ENCODE peak calls at places on chromosomes 13 and 19, in nine cellular contexts. N, Y, R, P, E, T, F, D and V are unnamed samples.

GRCh38 chr19:47595937-47596336 is 13.0 kb upstream of the BICRA start:
- DNase-seq in E (no peak), N (no peak), D (no peak), T (no peak), P (no peak), R (no peak), Y (no peak), F (no peak), V (no peak)

GRCh38 chr13:92719868-92720267 is 506.7 kb upstream of the GPC6 start:
- DNase-seq in R (no peak), D (no peak), P (no peak), F (peak; percentile 93), T (no peak), Y (no peak), E (no peak), N (no peak), V (no peak)

GRCh38 chr13:44240611-44241010 is 133.0 kb upstream of the SERP2 start:
- DNase-seq in D (no peak), R (no peak), F (no peak), Y (no peak), E (no peak), T (no peak), N (no peak), P (no peak), V (no peak)

GRCh38 chr19:12723643-12724426 is at the start of gene TNPO2:
- DNase-seq in T (peak; percentile 74), E (peak; percentile 92), N (peak; percentile 24), P (peak; percentile 71), Y (peak; percentile 74), R (peak; percentile 54), D (peak; percentile 62), F (peak; percentile 91), V (peak; percentile 91)

GRCh38 chr13:75181906-75182305 is 300.1 kb downstream of the TBC1D4 start:
- DNase-seq in P (peak; percentile 93), Y (peak; percentile 80), D (peak; percentile 76), F (no peak), R (peak; percentile 56), T (peak; percentile 42), E (no peak), N (no peak), V (peak; percentile 25)

GRCh38 chr19:8363803-8364771 is at the start of gene ANGPTL4:
- DNase-seq in T (peak; percentile 87), N (peak; percentile 63), D (peak; percentile 55), E (no peak), P (peak; percentile 50), F (peak; percentile 64), Y (peak; percentile 79), R (peak; percentile 64), V (peak; percentile 91)

GRCh38 chr19:33212773-33213172 is 12.9 kb downstream of the SLC7A10 start:
- DNase-seq in Y (no peak), D (no peak), N (no peak), P (no peak), R (no peak), E (no peak), F (no peak), T (no peak), V (no peak)

GRCh38 chr13:64912141-64912540 is 2318.0 kb downstream of the PCDH9 start:
- DNase-seq in R (peak; percentile 67), N (no peak), T (peak; percentile 48), D (peak; percentile 83), E (no peak), P (peak; percentile 86), Y (peak; percentile 62), F (peak; percentile 8), V (no peak)

DNA sequence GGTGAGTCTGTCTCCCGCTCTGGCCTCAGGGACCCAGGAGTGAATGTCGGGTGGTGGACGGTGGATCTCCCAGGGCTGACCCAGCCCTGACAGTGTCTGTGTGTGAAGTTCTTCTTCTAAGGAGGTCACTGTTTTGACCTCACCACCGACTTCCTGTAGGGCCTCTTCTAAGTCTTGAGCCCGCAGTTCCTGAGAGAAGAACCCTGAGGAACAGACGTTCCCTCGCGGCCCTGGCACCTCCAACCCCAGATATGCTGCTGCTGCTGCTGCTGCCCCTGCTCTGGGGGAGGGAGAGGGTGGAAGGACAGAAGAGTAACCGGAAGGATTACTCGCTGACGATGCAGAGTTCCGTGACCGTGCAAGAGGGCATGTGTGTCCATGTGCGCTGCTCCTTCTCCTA is at the start of gene SIGLEC7:
- DNase-seq in F (no peak), T (no peak), N (no peak), P (no peak), E (no peak), D (no peak), R (no peak), Y (no peak), V (no peak)
- H3K4me1 ChIP-seq in F (no peaks in the 10 kb centered on the region), T (no peaks in the 10 kb centered on the region), N (no peaks in the 10 kb centered on the region), P (no peaks in the 10 kb centered on the region), E (peaks cover 13% of the 10 kb centered on the region), D (no peaks in the 10 kb centered on the region), R (no peaks in the 10 kb centered on the region), Y (no peaks in the 10 kb centered on the region), V (peaks cover 3% of the 10 kb centered on the region)

GRCh38 chr13:114038211-114038613 is 64.3 kb upstream of the C13orf46 start:
- DNase-seq in R (no peak), N (no peak), T (no peak), F (no peak), Y (no peak), E (no peak), D (no peak), P (no peak), V (no peak)
- H3K27ac ChIP-seq in R (no peak overlapping the region), N (no peak overlapping the region), T (no peak overlapping the region), F (no peak overlapping the region), Y (no peak overlapping the region), E (no peak overlapping the region), D (no peak overlapping the region), P (no peak overlapping the region), V (no peak overlapping the region)

DNA sequence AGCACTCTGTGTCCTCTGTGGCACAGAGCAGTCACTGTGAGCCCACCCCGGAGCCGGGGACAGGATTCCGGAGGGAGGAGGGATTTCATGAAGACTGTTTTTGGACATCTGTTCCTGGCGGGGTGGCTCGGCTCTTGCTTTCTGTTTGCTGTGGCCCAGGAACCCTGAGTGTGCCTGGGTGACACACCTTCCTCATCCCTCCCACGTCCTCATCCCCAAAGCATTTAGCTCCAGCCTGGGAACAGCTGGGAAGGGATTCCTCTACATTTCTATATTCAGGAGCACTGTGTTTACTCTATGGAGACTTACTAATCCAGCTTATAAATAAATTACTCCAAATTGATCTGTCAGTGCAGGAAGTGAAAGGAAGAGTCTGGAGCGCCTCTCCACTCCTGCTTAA is 97.8 kb upstream of the UBL3 start:
- DNase-seq in F (peak; percentile 37), R (no peak), P (peak; percentile 45), Y (no peak), E (no peak), N (no peak), T (no peak), D (peak; percentile 87), V (no peak)
- H3K4me2 ChIP-seq in F (no peak overlapping the region), R (no peak overlapping the region), P (peak overlapping the region; percentile 6), Y (no peak overlapping the region), E (no peak overlapping the region), N (no peak overlapping the region), T (no peak overlapping the region), D (peak overlapping the region; percentile 11), V (peak overlapping the region; percentile 38)

GRCh38 chr19:31963741-31964140 is 381.7 kb upstream of the ZNF507 start:
- DNase-seq in E (no peak), R (no peak), D (no peak), P (no peak), T (no peak), N (no peak), F (no peak), Y (no peak), V (no peak)

GRCh38 chr19:31956771-31957170 is 388.6 kb upstream of the ZNF507 start:
- DNase-seq in R (no peak), F (no peak), E (no peak), Y (no peak), P (no peak), T (no peak), D (no peak), N (no peak), V (no peak)

GRCh38 chr19:31957711-31958110 is 387.7 kb upstream of the ZNF507 start:
- DNase-seq in D (no peak), Y (no peak), T (no peak), R (no peak), F (no peak), N (no peak), P (no peak), E (no peak), V (no peak)

GRCh38 chr19:31962565-31962996 is 382.8 kb upstream of the ZNF507 start:
- DNase-seq in Y (no peak), N (no peak), T (no peak), P (peak; percentile 42), E (no peak), F (no peak), R (no peak), D (no peak), V (no peak)

DNA sequence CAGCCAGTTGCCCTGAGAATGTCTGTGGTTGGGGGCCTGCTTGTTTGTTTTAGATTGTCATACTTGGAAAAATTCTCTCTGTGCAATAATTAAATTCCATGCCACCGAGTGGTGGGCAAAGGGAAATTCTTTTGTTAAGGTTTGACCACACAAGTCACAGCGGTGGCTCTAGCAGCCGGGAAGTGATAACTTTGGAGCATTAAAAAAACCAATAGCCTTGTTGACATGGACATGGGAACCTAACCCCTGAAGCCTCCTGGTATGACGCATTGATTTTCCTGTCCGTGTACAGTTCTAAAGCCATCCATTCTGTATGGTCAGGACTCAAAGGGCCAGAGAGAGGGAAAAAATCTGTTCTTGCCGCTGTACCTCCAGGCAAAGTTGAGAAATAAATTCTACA is 384.9 kb upstream of the ZNF507 start:
- DNase-seq in D (no peak), T (no peak), E (no peak), F (no peak), Y (no peak), P (peak; percentile 4), N (no peak), R (no peak), V (no peak)
- H3K4me1 ChIP-seq in D (no peaks in the 10 kb centered on the region), T (no peaks in the 10 kb centered on the region), E (no peaks in the 10 kb centered on the region), F (no peaks in the 10 kb centered on the region), Y (no peaks in the 10 kb centered on the region), P (no peaks in the 10 kb centered on the region), N (no peaks in the 10 kb centered on the region), R (no peaks in the 10 kb centered on the region), V (no peaks in the 10 kb centered on the region)

GRCh38 chr19:29364224-29364726 is 151.3 kb upstream of the UQCRFS1 start:
- DNase-seq in D (no peak), F (peak; percentile 74), R (no peak), T (no peak), N (no peak), E (no peak), Y (no peak), P (no peak), V (no peak)
- H3K27ac ChIP-seq in D (no peak overlapping the region), F (peak overlapping the region; percentile 82), R (no peak overlapping the region), T (no peak overlapping the region), N (no peak overlapping the region), E (no peak overlapping the region), Y (no peak overlapping the region), P (no peak overlapping the region), V (no peak overlapping the region)